ENCODE peak calls at places on chromosome 22, in four cellular contexts. L, O, X and P are unnamed samples.

GRCh38 chr22:27105142-27106025 is 448.0 kb downstream of the MIAT start:
- DNase-seq in L (no peak), O (peak; percentile 90), X (peak; percentile 95), P (no peak)

GRCh38 chr22:44057411-44057987 is 33.4 kb downstream of the PARVB start:
- DNase-seq in L (no peak), O (no peak), X (peak; percentile 55), P (no peak)

GRCh38 chr22:33023119-33023827 is 34.9 kb downstream of the SYN3 start:
- DNase-seq in L (no peak), O (no peak), X (no peak), P (no peak)

GRCh38 chr22:21602579-21602978 is 27.2 kb downstream of the YDJC start:
- DNase-seq in L (no peak), O (no peak), X (no peak), P (no peak)

GRCh38 chr22:50247748-50248147 is 2.9 kb upstream of the TUBGCP6 start:
- DNase-seq in L (peak; percentile 34), O (peak; percentile 72), X (peak; percentile 81), P (peak; percentile 49)

GRCh38 chr22:28054622-28054871 is 135.5 kb upstream of the PITPNB start:
- DNase-seq in L (no peak), O (no peak), X (no peak), P (no peak)

GRCh38 chr22:31284241-31284745 is 8.0 kb downstream of the PIK3IP1 start:
- DNase-seq in L (no peak), O (no peak), X (no peak), P (no peak)

GRCh38 chr22:28810839-28811491 is 10.6 kb upstream of the XBP1 start:
- DNase-seq in L (no peak), O (no peak), X (peak; percentile 45), P (no peak)

GRCh38 chr22:47443836-47444745 is 681.6 kb downstream of the TBC1D22A start:
- DNase-seq in L (no peak), O (no peak), X (no peak), P (no peak)

GRCh38 chr22:29456211-29456671 is 17.9 kb downstream of the RFPL1 start:
- DNase-seq in L (no peak), O (no peak), X (no peak), P (no peak)

GRCh38 chr22:20442485-20443284 is 5.1 kb upstream of the SCARF2 start:
- DNase-seq in L (no peak), O (no peak), X (no peak), P (no peak)

GRCh38 chr22:19693981-19694670 is 20.2 kb upstream of the SEPTIN5 start:
- DNase-seq in L (peak; percentile 30), O (no peak), X (no peak), P (no peak)

GRCh38 chr22:49807780-49808708 is 19.6 kb downstream of the BRD1 start:
- DNase-seq in L (no peak), O (no peak), X (peak; percentile 36), P (no peak)

GRCh38 chr22:47329727-47330653 is 567.5 kb downstream of the TBC1D22A start:
- DNase-seq in L (no peak), O (no peak), X (no peak), P (no peak)

GRCh38 chr22:31829505-31829904 is 75.7 kb downstream of the DEPDC5 start:
- DNase-seq in L (peak; percentile 89), O (peak; percentile 94), X (peak; percentile 91), P (no peak)

GRCh38 chr22:35150163-35151107 is 84.5 kb downstream of the ISX start:
- DNase-seq in L (peak; percentile 54), O (peak; percentile 33), X (peak; percentile 55), P (peak; percentile 82)

GRCh38 chr22:49930596-49931412 is 12.4 kb downstream of the CRELD2 start:
- DNase-seq in L (peak; percentile 85), O (peak; percentile 73), X (peak; percentile 59), P (peak; percentile 47)

GRCh38 chr22:37744589-37744988 is 47.7 kb downstream of the TRIOBP start:
- DNase-seq in L (no peak), O (no peak), X (no peak), P (no peak)

GRCh38 chr22:37747715-37748100 is 50.9 kb downstream of the TRIOBP start:
- DNase-seq in L (no peak), O (no peak), X (no peak), P (no peak)

GRCh38 chr22:37745548-37746365 is 48.9 kb downstream of the TRIOBP start:
- DNase-seq in L (peak; percentile 87), O (peak; percentile 90), X (peak; percentile 90), P (peak; percentile 86)

GRCh38 chr22:37747090-37747714 is 50.4 kb downstream of the TRIOBP start:
- DNase-seq in L (peak; percentile 80), O (peak; percentile 76), X (peak; percentile 41), P (peak; percentile 22)

GRCh38 chr22:37746366-37747089 is 49.7 kb downstream of the TRIOBP start:
- DNase-seq in L (no peak), O (no peak), X (no peak), P (peak; percentile 23)
- H3K4me1 ChIP-seq in L (peaks cover 74% of the 10 kb centered on the region), O (peaks cover 66% of the 10 kb centered on the region), X (peaks cover 46% of the 10 kb centered on the region), P (peaks cover 5% of the 10 kb centered on the region)

GRCh38 chr22:24950272-24950902 is 2.1 kb upstream of the KIAA1671 start:
- DNase-seq in L (no peak), O (no peak), X (peak; percentile 85), P (peak; percentile 53)
- H3K4me3 ChIP-seq in L (no peak overlapping the region), O (no peak overlapping the region), X (peak overlapping the region; percentile 27), P (peak overlapping the region; percentile 8)

DNA sequence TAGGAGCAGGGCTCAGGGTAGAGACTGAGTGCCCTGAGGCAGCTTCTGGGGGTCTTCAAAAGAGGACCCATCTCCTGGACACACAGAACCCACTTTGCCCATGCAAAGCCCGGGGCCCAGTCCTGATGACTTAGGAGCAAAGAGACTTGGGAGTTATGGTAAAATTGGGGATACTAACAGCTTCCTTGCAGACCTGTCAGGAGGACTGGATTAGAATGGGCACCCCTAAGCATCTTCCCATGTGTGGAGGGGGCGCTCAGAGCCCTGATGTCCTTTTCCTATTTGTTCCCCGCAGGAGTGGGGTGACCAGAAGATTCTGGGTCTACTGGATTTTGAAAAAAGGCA is 100.0 kb downstream of the WNT7B start:
- DNase-seq in L (no peak), O (no peak), X (no peak), P (no peak)
- H3K4me1 ChIP-seq in L (no peaks in the 10 kb centered on the region), O (peaks cover 7% of the 10 kb centered on the region), X (peaks cover 3% of the 10 kb centered on the region), P (no peaks in the 10 kb centered on the region)

DNA sequence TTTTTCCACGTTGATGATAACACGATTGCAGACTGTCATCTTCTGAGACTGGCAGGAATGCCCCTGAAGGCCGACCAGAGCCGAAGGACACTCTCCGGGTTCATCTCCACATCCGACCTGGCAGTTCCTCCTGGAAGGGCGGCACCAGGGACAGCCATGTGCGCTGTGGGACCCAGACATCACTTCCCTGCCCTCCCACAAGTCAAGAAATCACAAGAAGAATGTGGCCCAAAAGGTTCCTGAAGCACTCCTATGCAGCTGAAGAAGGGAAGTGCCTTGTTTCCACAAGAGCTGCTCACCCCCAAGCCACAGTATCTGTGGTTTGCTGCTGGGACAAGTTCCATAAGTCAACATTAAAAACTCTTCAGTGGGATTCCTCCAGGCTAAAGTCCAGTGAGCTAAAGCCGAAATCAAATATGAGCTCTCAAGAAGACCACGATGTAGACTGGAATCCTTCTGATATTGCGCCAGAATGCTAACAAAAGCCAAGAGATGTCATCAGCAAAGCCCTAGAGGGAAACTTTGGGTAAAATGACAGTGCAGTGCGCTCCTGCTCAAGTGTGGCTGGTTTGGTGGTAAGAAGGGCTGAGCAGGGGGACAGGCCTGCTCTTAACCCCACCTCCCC is 21.2 kb downstream of the PACSIN2 start:
- DNase-seq in L (peak; percentile 64), O (peak; percentile 60), X (peak; percentile 74), P (no peak)
- H3K4me3 ChIP-seq in L (no peak overlapping the region), O (no peak overlapping the region), X (no peak overlapping the region), P (no peak overlapping the region)

GRCh38 chr22:24105018-24105360 is 76.3 kb upstream of the SUSD2 start:
- DNase-seq in L (no peak), O (no peak), X (peak; percentile 19), P (no peak)
- H3K4me1 ChIP-seq in L (no peaks in the 10 kb centered on the region), O (peaks cover 2% of the 10 kb centered on the region), X (peaks cover 3% of the 10 kb centered on the region), P (no peaks in the 10 kb centered on the region)

GRCh38 chr22:48488611-48489456 is 1338.8 kb downstream of the BRD1 start:
- DNase-seq in L (no peak), O (no peak), X (no peak), P (no peak)

GRCh38 chr22:48491451-48491941 is 1336.2 kb downstream of the BRD1 start:
- DNase-seq in L (no peak), O (no peak), X (no peak), P (no peak)

GRCh38 chr22:48492371-48493320 is 1335.0 kb downstream of the BRD1 start:
- DNase-seq in L (peak; percentile 58), O (peak; percentile 65), X (peak; percentile 78), P (peak; percentile 62)

GRCh38 chr22:48489551-48490512 is 1337.8 kb downstream of the BRD1 start:
- DNase-seq in L (no peak), O (no peak), X (peak; percentile 21), P (no peak)

GRCh38 chr22:48490513-48491411 is 1336.9 kb downstream of the BRD1 start:
- DNase-seq in L (no peak), O (no peak), X (no peak), P (no peak)
- H3K4me3 ChIP-seq in L (no peak overlapping the region), O (peak overlapping the region; percentile 27), X (peak overlapping the region; percentile 46), P (no peak overlapping the region)